ENCODE peak calls at places on chromosomes 6 and 20, in five cellular contexts. N is foreskin fibroblast, S is GM12865, A is sigmoid colon, M is astrocyte of the spinal cord. L is an unnamed sample.

GRCh38 chr6:161200610-161201201 is 73.2 kb downstream of the AGPAT4 start:
- DNase-seq in N (peak), S (no peak), A (no peak), M (no peak), L (no peak)

GRCh38 chr6:113586966-113587699 is 270.0 kb upstream of the MARCKS start:
- DNase-seq in N (peak), S (no peak), A (no peak), M (no peak), L (no peak)

GRCh38 chr20:31837896-31838397 is 7.5 kb downstream of the FOXS1 start:
- DNase-seq in N (peak), S (no peak), A (peak), M (peak), L (no peak)

GRCh38 chr6:30709101-30709868 is 7.8 kb downstream of the MDC1 start:
- DNase-seq in N (no peak), S (no peak), A (no peak), M (no peak), L (no peak)

GRCh38 chr6:16747232-16748027 is 13.8 kb downstream of the ATXN1 start:
- DNase-seq in N (peak), S (no peak), A (no peak), M (peak), L (no peak)

GRCh38 chr20:25277941-25278521 is 30.1 kb downstream of the PYGB start:
- DNase-seq in N (no peak), S (no peak), A (peak), M (no peak), L (no peak)

GRCh38 chr6:162528538-162528937 is 199.0 kb downstream of the PRKN start:
- DNase-seq in N (no peak), S (no peak), A (no peak), M (no peak), L (no peak)

GRCh38 chr20:50772418-50773185 is 22.3 kb upstream of the BCAS4 start:
- DNase-seq in N (no peak), S (no peak), A (peak), M (no peak), L (no peak)

GRCh38 chr6:28657756-28658465 is 132.2 kb downstream of the GPX5 start:
- DNase-seq in N (peak), S (peak), A (no peak), M (peak), L (no peak)

GRCh38 chr6:48109902-48110301 is 1.1 kb downstream of the PTCHD4 start:
- DNase-seq in N (no peak), S (no peak), A (no peak), M (peak), L (no peak)

GRCh38 chr6:26392932-26393636 is 9.0 kb upstream of the BTN3A1 start:
- DNase-seq in N (peak), S (no peak), A (no peak), M (no peak), L (no peak)

GRCh38 chr6:160226118-160226541 is 32.5 kb downstream of the SLC22A2 start:
- DNase-seq in N (no peak), S (peak), A (no peak), M (no peak), L (no peak)

GRCh38 chr6:161891542-161891941 is 617.7 kb upstream of the AGPAT4 start:
- DNase-seq in N (no peak), S (no peak), A (no peak), M (peak), L (no peak)

GRCh38 chr6:63897459-63897858 is 261.9 kb downstream of the PHF3 start:
- DNase-seq in N (peak), S (no peak), A (no peak), M (peak), L (no peak)

GRCh38 chr6:127561660-127562059 is 15.3 kb upstream of the C6orf58 start:
- DNase-seq in N (peak), S (no peak), A (no peak), M (no peak), L (no peak)

GRCh38 chr20:12166053-12166717 is 248.5 kb downstream of the BTBD3 start:
- DNase-seq in N (peak), S (no peak), A (peak), M (peak), L (peak)

GRCh38 chr6:14759976-14760672 is 485.7 kb upstream of the JARID2 start:
- DNase-seq in N (no peak), S (no peak), A (no peak), M (no peak), L (no peak)

GRCh38 chr6:25384234-25384633 is 105.1 kb downstream of the CARMIL1 start:
- DNase-seq in N (no peak), S (no peak), A (no peak), M (no peak), L (no peak)

GRCh38 chr6:107819976-107820551 is 4.0 kb downstream of the SCML4 start:
- DNase-seq in N (peak), S (no peak), A (no peak), M (no peak), L (no peak)

GRCh38 chr6:46491201-46491788 is at the start of gene RCAN2:
- DNase-seq in N (peak), S (peak), A (peak), M (peak), L (no peak)

GRCh38 chr6:27143474-27144026 is 104.0 kb upstream of the PRSS16 start:
- DNase-seq in N (no peak), S (no peak), A (no peak), M (no peak), L (no peak)

GRCh38 chr6:90936286-90936685 is 349.4 kb upstream of the MAP3K7 start:
- DNase-seq in N (no peak), S (no peak), A (no peak), M (no peak), L (no peak)

GRCh38 chr20:19212524-19213502 is at the start of gene SLC24A3:
- DNase-seq in N (peak), S (peak), A (peak), M (peak), L (no peak)

GRCh38 chr20:51628533-51629398 is 86.2 kb upstream of the NFATC2 start:
- DNase-seq in N (peak), S (no peak), A (no peak), M (peak), L (no peak)

GRCh38 chr20:62540504-62540903 is 64.7 kb upstream of the GATA5 start:
- DNase-seq in N (no peak), S (no peak), A (no peak), M (no peak), L (no peak)

GRCh38 chr20:32191873-32192272 is 15.7 kb downstream of the PLAGL2 start:
- DNase-seq in N (no peak), S (no peak), A (no peak), M (no peak), L (no peak)

GRCh38 chr20:58202039-58202438 is 26.4 kb downstream of the ANKRD60 start:
- DNase-seq in N (peak), S (no peak), A (no peak), M (no peak), L (no peak)

GRCh38 chr6:40585661-40586269 is 1.4 kb downstream of the LRFN2 start:
- DNase-seq in N (peak), S (no peak), A (no peak), M (no peak), L (no peak)

GRCh38 chr20:23002276-23002675 is 32.8 kb upstream of the SSTR4 start:
- DNase-seq in N (no peak), S (no peak), A (no peak), M (no peak), L (no peak)

GRCh38 chr20:14223806-14224205 is 113.6 kb downstream of the FLRT3 start:
- DNase-seq in N (no peak), S (no peak), A (no peak), M (no peak), L (no peak)

DNA sequence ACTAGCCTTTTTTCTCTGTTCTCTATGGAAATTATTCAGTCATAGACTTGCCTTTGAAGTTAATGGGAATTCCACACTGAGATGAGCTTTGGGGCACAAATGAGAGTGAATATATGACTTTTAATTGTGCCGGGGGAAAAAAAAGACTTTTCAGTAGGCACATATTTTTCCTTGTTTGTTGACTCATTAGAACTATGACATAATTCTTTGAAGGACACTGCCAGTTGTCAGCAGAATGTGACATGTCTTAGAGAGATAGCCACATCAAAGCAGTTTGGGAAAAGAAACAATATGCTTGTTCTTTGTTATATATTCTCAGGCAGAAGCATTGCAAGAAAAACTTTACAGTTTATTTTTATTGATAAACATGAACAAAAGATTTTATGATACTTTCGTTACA is 138.3 kb downstream of the COL9A1 start:
- DNase-seq in N (no peak), S (no peak), A (no peak), M (no peak), L (no peak)
- H3K4me3 ChIP-seq in N (no peak), S (no peak), A (no peak), M (no peak), L (no peak)

GRCh38 chr20:8388146-8388545 is 256.1 kb downstream of the PLCB1 start:
- DNase-seq in N (peak), S (no peak), A (no peak), M (peak), L (peak)

GRCh38 chr20:8390500-8390899 is 258.4 kb downstream of the PLCB1 start:
- DNase-seq in N (no peak), S (no peak), A (no peak), M (no peak), L (no peak)

GRCh38 chr20:8386991-8387390 is 254.9 kb downstream of the PLCB1 start:
- DNase-seq in N (no peak), S (no peak), A (no peak), M (no peak), L (no peak)

GRCh38 chr20:8388707-8389106 is 256.6 kb downstream of the PLCB1 start:
- DNase-seq in N (peak), S (no peak), A (no peak), M (peak), L (no peak)

GRCh38 chr20:8389381-8390368 is 257.6 kb downstream of the PLCB1 start:
- DNase-seq in N (peak), S (peak), A (no peak), M (peak), L (no peak)
- TF ChIP-seq CTCF in N (peak), S (peak), A (peak), M (peak), L (no peak)

GRCh38 chr6:10384333-10384718 is 30.5 kb downstream of the TFAP2A start:
- DNase-seq in N (peak), S (no peak), A (no peak), M (no peak), L (no peak)

GRCh38 chr6:10384719-10385511 is 30.0 kb downstream of the TFAP2A start:
- DNase-seq in N (peak), S (no peak), A (no peak), M (no peak), L (no peak)

GRCh38 chr6:10382728-10383127 is 32.1 kb downstream of the TFAP2A start:
- DNase-seq in N (no peak), S (no peak), A (no peak), M (no peak), L (no peak)

GRCh38 chr6:10383312-10384063 is 31.4 kb downstream of the TFAP2A start:
- DNase-seq in N (peak), S (no peak), A (no peak), M (no peak), L (no peak)

DNA sequence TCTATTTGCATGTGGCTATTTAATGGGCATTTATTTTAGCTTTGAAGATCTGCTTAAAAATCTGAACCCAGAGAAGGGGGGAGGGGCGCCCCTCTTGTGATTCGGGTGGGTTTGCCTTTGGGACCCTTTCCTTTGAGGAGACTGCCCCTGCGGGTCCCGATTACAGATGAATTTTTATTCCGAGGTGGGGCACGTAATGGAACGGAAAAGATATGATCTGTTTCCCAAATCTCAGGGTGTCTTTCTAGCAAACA is 30.9 kb downstream of the TFAP2A start:
- DNase-seq in N (no peak), S (no peak), A (no peak), M (no peak), L (no peak)
- H3K4me3 ChIP-seq in N (peak), S (no peak), A (peak), M (no peak), L (no peak)

GRCh38 chr20:5430670-5431069 is 113.9 kb upstream of the PROKR2 start:
- DNase-seq in N (no peak), S (no peak), A (no peak), M (no peak), L (no peak)
- TF ChIP-seq CTCF in N (no peak), S (no peak), A (no peak), M (no peak), L (no peak)

GRCh38 chr20:2799688-2800589 is 488 bp downstream of the CPXM1 start:
- DNase-seq in N (peak), S (no peak), A (no peak), M (peak), L (no peak)

GRCh38 chr20:2801459-2801728 is 967 bp upstream of the CPXM1 start:
- DNase-seq in N (no peak), S (no peak), A (no peak), M (no peak), L (no peak)

GRCh38 chr20:2799271-2799670 is 1.2 kb downstream of the CPXM1 start:
- DNase-seq in N (no peak), S (no peak), A (no peak), M (no peak), L (no peak)

GRCh38 chr20:2798814-2799213 is 1.6 kb downstream of the CPXM1 start:
- DNase-seq in N (peak), S (no peak), A (no peak), M (peak), L (no peak)

GRCh38 chr20:2800590-2801458 is at the start of gene CPXM1:
- DNase-seq in N (no peak), S (peak), A (no peak), M (no peak), L (no peak)
- H3K4me3 ChIP-seq in N (peak), S (no peak), A (no peak), M (peak), L (peak)

GRCh38 chr6:168799067-168799466 is 358.1 kb downstream of the SMOC2 start:
- DNase-seq in N (no peak), S (no peak), A (no peak), M (no peak), L (no peak)
- TF ChIP-seq CTCF in N (no peak), S (no peak), A (no peak), M (no peak), L (no peak)

GRCh38 chr6:10837009-10837691 is 1.2 kb downstream of the MAK start:
- DNase-seq in N (peak), S (no peak), A (no peak), M (peak), L (no peak)

GRCh38 chr6:10837997-10838793 is at the start of gene MAK:
- DNase-seq in N (peak), S (peak), A (peak), M (peak), L (no peak)

GRCh38 chr6:10837692-10837996 is 695 bp downstream of the MAK start:
- DNase-seq in N (peak), S (peak), A (no peak), M (peak), L (no peak)

GRCh38 chr6:10834823-10835222 is 3.5 kb downstream of the MAK start:
- DNase-seq in N (no peak), S (no peak), A (no peak), M (no peak), L (no peak)

GRCh38 chr6:10838794-10839333 is 525 bp upstream of the MAK start:
- DNase-seq in N (no peak), S (peak), A (no peak), M (no peak), L (no peak)
- H3K4me3 ChIP-seq in N (peak), S (peak), A (peak), M (peak), L (peak)

L was measured in AG04449.